ENCODE peak calls at places on chromosomes 12 and 14, in six cellular contexts. P is transverse colon, A is progenitor cell of endocrine pancreas, S is endothelial cell, X is A549, D is WERI-Rb-1. R is an unnamed sample.

GRCh38 chr12:91902860-91903683 is 242.6 kb downstream of the BTG1 start:
- DNase-seq in S (no peak), A (no peak), D (no peak), P (no peak), X (peak), R (no peak)

GRCh38 chr12:9798008-9798619 is 29.2 kb upstream of the KLRF1 start:
- DNase-seq in P (peak), X (peak), D (peak), A (peak), S (peak), R (peak)

GRCh38 chr14:50855558-50855957 is 16.3 kb upstream of the ABHD12B start:
- DNase-seq in S (no peak), X (peak), P (no peak), D (no peak), A (no peak), R (no peak)

GRCh38 chr14:102437997-102438922 is 71.3 kb downstream of the ANKRD9 start:
- DNase-seq in X (peak), S (peak), P (peak), A (peak), D (peak), R (peak)

GRCh38 chr14:33914676-33915516 is 36.0 kb downstream of the EGLN3 start:
- DNase-seq in P (no peak), D (no peak), S (no peak), A (no peak), X (peak), R (peak)

GRCh38 chr12:15522574-15523187 is 200.4 kb downstream of the PTPRO start:
- DNase-seq in P (no peak), A (no peak), X (peak), S (no peak), D (no peak), R (peak)

GRCh38 chr12:45831590-45831989 is 102.1 kb downstream of the ARID2 start:
- DNase-seq in P (no peak), D (no peak), A (no peak), X (no peak), S (no peak), R (no peak)

GRCh38 chr12:132285991-132286681 is 43.3 kb downstream of the GALNT9 start:
- DNase-seq in A (no peak), S (peak), P (peak), X (peak), D (peak), R (peak)

GRCh38 chr14:92693998-92694780 is 54.2 kb downstream of the LGMN start:
- DNase-seq in S (no peak), P (no peak), A (no peak), X (peak), D (no peak), R (no peak)

GRCh38 chr14:79643132-79643531 is 568.2 kb downstream of the DIO2 start:
- DNase-seq in D (no peak), X (no peak), P (no peak), A (no peak), S (no peak), R (no peak)

GRCh38 chr12:12327802-12328201 is 22.2 kb downstream of the MANSC1 start:
- DNase-seq in D (no peak), X (peak), A (no peak), S (peak), P (no peak), R (peak)

GRCh38 chr12:1277905-1278304 is 286.9 kb downstream of the ERC1 start:
- DNase-seq in P (no peak), A (no peak), S (no peak), X (no peak), D (no peak), R (no peak)

GRCh38 chr12:121915841-121916321 is 2.5 kb upstream of the CFAP251 start:
- DNase-seq in S (no peak), D (no peak), A (no peak), P (no peak), X (no peak), R (no peak)

GRCh38 chr14:73755434-73756014 is 41.3 kb upstream of the PNMA1 start:
- DNase-seq in X (no peak), P (peak), A (no peak), D (no peak), S (no peak), R (peak)

GRCh38 chr12:120421701-120422100 is 16.2 kb upstream of the COX6A1 start:
- DNase-seq in P (no peak), D (no peak), X (no peak), A (no peak), S (no peak), R (no peak)

GRCh38 chr14:94922595-94923239 is 152.8 kb upstream of the GSC start:
- DNase-seq in D (no peak), A (no peak), X (no peak), S (no peak), P (no peak), R (no peak)

GRCh38 chr12:85440273-85440672 is 160.3 kb downstream of the ALX1 start:
- DNase-seq in D (no peak), P (no peak), S (no peak), A (no peak), X (peak), R (no peak)

GRCh38 chr12:132445884-132446471 is 44.0 kb upstream of the FBRSL1 start:
- DNase-seq in X (peak), A (no peak), S (peak), P (peak), D (peak), R (peak)

GRCh38 chr14:24037658-24038037 is 14.2 kb upstream of the CARMIL3 start:
- DNase-seq in S (no peak), A (no peak), X (no peak), D (no peak), P (peak), R (no peak)

GRCh38 chr14:64293976-64294671 is at the start of gene ESR2:
- DNase-seq in P (peak), D (peak), X (peak), S (peak), A (peak), R (peak)
- TF ChIP-seq CTCF in P (no peak), D (peak), X (no peak), S (no peak), A (peak), R (no peak)

GRCh38 chr14:72024504-72024903 is 92.3 kb downstream of the RGS6 start:
- DNase-seq in P (no peak), S (no peak), A (no peak), D (no peak), X (no peak), R (no peak)
- TF ChIP-seq CTCF in P (no peak), S (no peak), A (no peak), D (no peak), X (no peak), R (no peak)

DNA sequence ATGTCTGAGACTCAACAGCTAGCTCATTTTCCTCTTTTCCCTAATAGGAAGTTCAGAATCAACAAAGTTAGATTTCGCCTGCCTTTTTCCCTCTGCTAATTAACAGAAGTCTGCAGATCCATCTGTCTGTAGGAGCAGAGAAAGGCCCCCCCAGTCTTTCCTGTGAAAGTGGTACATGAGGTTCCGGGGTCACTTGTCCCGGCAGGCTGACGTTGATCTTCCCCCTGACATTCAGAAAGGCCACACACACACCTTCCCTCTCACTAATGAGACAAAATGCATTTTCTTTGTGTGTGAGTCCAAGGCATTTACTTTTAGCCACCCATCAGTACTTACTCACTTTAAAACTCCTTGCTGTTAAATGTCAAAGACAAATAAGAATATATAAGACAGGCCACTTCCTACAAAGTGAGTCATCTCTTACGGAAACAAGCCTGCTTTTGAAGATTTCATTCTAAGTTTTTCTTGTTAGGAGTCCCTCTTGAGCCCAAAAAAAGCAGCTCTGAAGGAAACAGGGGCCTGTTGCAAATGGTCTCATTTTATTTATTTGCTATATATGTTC is 138.7 kb downstream of the TTC7B start:
- DNase-seq in A (no peak), P (no peak), D (no peak), S (no peak), X (no peak), R (no peak)
- TF ChIP-seq CTCF in A (no peak), P (no peak), D (no peak), S (no peak), X (no peak), R (no peak)

GRCh38 chr12:126607867-126608266 is 1542.6 kb downstream of the AACS start:
- DNase-seq in D (no peak), P (no peak), A (no peak), X (no peak), S (no peak), R (no peak)
- TF ChIP-seq CTCF in D (no peak), P (no peak), A (no peak), X (no peak), S (no peak), R (no peak)